ENCODE peak calls at places on chromosomes 4 and X, in eight cellular contexts. X is fibroblast of mammary gland, S is AG10803, Q is choroid plexus epithelial cell, J is nephron progenitor cell, H is suprapubic skin, V is bronchial epithelial cell, E is GM23338. T is an unnamed sample.

GRCh38 chrX:63809158-63809557 is 24.1 kb upstream of the ARHGEF9 start:
- DNase-seq in Q (no peak), X (no peak), H (no peak), V (no peak), E (no peak), J (no peak), S (no peak), T (no peak)

GRCh38 chr4:87882321-87882720 is 49.6 kb downstream of the MEPE start:
- DNase-seq in Q (peak; percentile 50), S (peak; percentile 12), V (no peak), H (no peak), X (peak; percentile 52), J (no peak), E (no peak), T (no peak)

GRCh38 chr4:167578906-167579305 is 344.6 kb upstream of the SPOCK3 start:
- DNase-seq in V (no peak), Q (no peak), S (no peak), H (no peak), X (peak; percentile 1), E (peak; percentile 37), J (no peak), T (no peak)

GRCh38 chr4:151324124-151324448 is 1.3 kb downstream of the SH3D19 start:
- DNase-seq in V (no peak), X (no peak), Q (no peak), E (no peak), J (no peak), S (no peak), H (no peak), T (no peak)

GRCh38 chr4:135277980-135278315 is 1076.4 kb upstream of the PABPC4L start:
- DNase-seq in J (no peak), X (no peak), S (no peak), V (no peak), Q (no peak), E (peak; percentile 31), H (no peak), T (no peak)

GRCh38 chr4:142386450-142386849 is 459.7 kb downstream of the INPP4B start:
- DNase-seq in V (no peak), E (no peak), H (no peak), J (no peak), Q (no peak), S (no peak), X (no peak), T (no peak)

GRCh38 chrX:154800508-154801207 is 4.6 kb downstream of the MPP1 start:
- DNase-seq in E (no peak), S (no peak), Q (no peak), J (no peak), H (no peak), X (no peak), V (no peak), T (no peak)

GRCh38 chr4:26185436-26185835 is 135.4 kb upstream of the RBPJ start:
- DNase-seq in E (no peak), Q (no peak), V (no peak), J (no peak), X (no peak), S (no peak), H (no peak), T (no peak)

GRCh38 chrX:87805829-87806490 is 288.4 kb downstream of the KLHL4 start:
- DNase-seq in V (no peak), X (peak; percentile 0), S (no peak), J (no peak), E (peak; percentile 8), Q (peak; percentile 19), H (no peak), T (no peak)

GRCh38 chr4:86026720-86027119 is 333.1 kb downstream of the MAPK10 start:
- DNase-seq in Q (no peak), V (no peak), E (no peak), X (no peak), H (no peak), S (no peak), J (no peak), T (no peak)

GRCh38 chrX:14440109-14440508 is 89.2 kb upstream of the GLRA2 start:
- DNase-seq in V (no peak), S (no peak), H (no peak), Q (no peak), J (no peak), X (no peak), E (no peak), T (no peak)

GRCh38 chrX:154349359-154349935 is 25.0 kb downstream of the FLNA start:
- DNase-seq in S (no peak), V (no peak), E (no peak), Q (no peak), J (no peak), H (no peak), X (no peak), T (no peak)

GRCh38 chr4:141686146-141686775 is 49.9 kb downstream of the IL15 start:
- DNase-seq in X (peak; percentile 90), E (no peak), Q (peak; percentile 60), H (no peak), V (peak; percentile 75), J (no peak), S (peak; percentile 15), T (no peak)

GRCh38 chr4:151797853-151798252 is 37.0 kb upstream of the GATB start:
- DNase-seq in V (no peak), J (no peak), Q (no peak), H (no peak), E (no peak), X (no peak), S (no peak), T (no peak)

GRCh38 chr4:150070464-150071170 is 7.6 kb upstream of the DCLK2 start:
- DNase-seq in V (no peak), E (no peak), H (no peak), Q (peak; percentile 43), X (peak; percentile 82), S (peak; percentile 43), J (no peak), T (no peak)

GRCh38 chr4:150069361-150069760 is 8.9 kb upstream of the DCLK2 start:
- DNase-seq in E (no peak), S (no peak), X (peak; percentile 33), J (no peak), V (no peak), Q (no peak), H (no peak), T (no peak)

GRCh38 chr4:150074064-150074463 is 4.2 kb upstream of the DCLK2 start:
- DNase-seq in V (no peak), Q (no peak), J (no peak), S (no peak), H (no peak), X (no peak), E (no peak), T (no peak)

GRCh38 chr4:150072471-150072870 is 5.8 kb upstream of the DCLK2 start:
- DNase-seq in V (no peak), E (no peak), X (no peak), S (no peak), Q (no peak), H (no peak), J (no peak), T (no peak)

DNA sequence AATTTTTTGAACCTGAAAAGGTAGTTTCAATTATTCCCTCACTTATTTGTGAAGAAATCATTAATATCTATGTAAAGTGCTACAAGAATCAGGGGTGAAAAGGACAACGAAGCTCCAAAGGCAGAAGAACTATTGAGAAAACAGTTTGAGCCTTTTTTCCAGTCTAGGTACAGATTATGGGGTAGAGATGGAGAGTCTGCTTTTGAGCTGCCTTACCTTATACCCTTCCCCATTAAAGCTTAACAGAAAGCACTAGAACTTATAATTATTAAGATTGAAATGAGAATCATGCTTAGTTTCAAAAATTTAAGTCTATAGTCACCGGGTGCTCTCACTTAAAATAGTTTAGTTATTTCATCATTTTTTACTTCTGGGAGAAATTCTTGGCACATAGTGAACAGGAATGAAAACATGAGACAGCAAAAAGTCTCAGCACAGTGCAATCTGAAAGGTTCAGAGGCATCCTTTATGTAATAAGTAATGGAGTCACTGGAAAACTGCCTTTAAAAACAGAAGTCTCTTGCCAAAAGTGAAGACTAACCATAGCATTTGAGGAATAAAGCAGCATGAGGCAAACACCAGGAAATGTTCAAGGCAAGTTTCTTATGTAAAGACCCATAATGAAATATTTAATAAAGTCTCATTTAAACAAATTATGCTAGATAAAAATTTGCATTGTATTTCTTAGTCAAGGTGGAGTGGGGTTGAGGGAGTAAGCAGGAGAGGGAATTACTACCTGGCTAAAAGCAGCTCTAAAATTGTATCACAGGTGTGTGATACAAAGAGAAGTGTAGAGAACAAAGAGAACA is 5.1 kb upstream of the DCLK2 start:
- DNase-seq in J (no peak), X (peak; percentile 96), S (peak; percentile 98), H (no peak), Q (peak; percentile 96), V (peak; percentile 38), E (no peak), T (no peak)
- TF ChIP-seq CTCF in J (no peak), X (no peak), S (no peak), H (no peak), Q (no peak), V (no peak), E (no peak), T (no peak)

GRCh38 chrX:149938427-149939270 is at the start of gene EOLA2:
- DNase-seq in V (peak; percentile 93), E (peak; percentile 92), X (peak; percentile 98), H (peak; percentile 97), S (peak; percentile 99), Q (peak; percentile 99), J (peak; percentile 88), T (peak; percentile 98)

GRCh38 chrX:149939271-149940014 is 1.2 kb upstream of the EOLA2 start:
- DNase-seq in X (peak; percentile 87), H (peak; percentile 96), J (peak; percentile 93), V (peak; percentile 69), Q (peak; percentile 95), E (peak; percentile 92), S (peak; percentile 91), T (peak; percentile 96)

GRCh38 chrX:149937881-149938426 is 337 bp downstream of the EOLA2 start:
- DNase-seq in S (no peak), Q (no peak), X (no peak), V (no peak), E (peak; percentile 20), J (peak; percentile 40), H (no peak), T (peak; percentile 74)

GRCh38 chrX:149940015-149940716 is 1.9 kb upstream of the EOLA2 start:
- DNase-seq in H (peak; percentile 95), E (peak; percentile 93), J (peak; percentile 88), V (peak; percentile 90), X (peak; percentile 97), Q (peak; percentile 99), S (peak; percentile 99), T (peak; percentile 97)
- TF ChIP-seq CTCF in H (peak; percentile 46), E (peak; percentile 14), J (no peak), V (no peak), X (peak; percentile 52), Q (peak; percentile 68), S (peak; percentile 60), T (no peak)

GRCh38 chr4:125741825-125742452 is 427.2 kb downstream of the FAT4 start:
- DNase-seq in X (peak; percentile 66), Q (peak; percentile 74), V (peak; percentile 55), S (peak; percentile 35), H (no peak), J (no peak), E (peak; percentile 51), T (no peak)
- TF ChIP-seq CTCF in X (peak; percentile 68), Q (peak; percentile 66), V (peak; percentile 46), S (peak; percentile 69), H (peak; percentile 31), J (peak; percentile 39), E (peak; percentile 84), T (peak; percentile 16)

GRCh38 chr4:4694296-4694772 is 152.5 kb upstream of the STX18 start:
- DNase-seq in Q (peak; percentile 33), H (no peak), J (no peak), S (peak; percentile 42), E (peak; percentile 69), V (no peak), X (peak; percentile 25), T (no peak)
- TF ChIP-seq CTCF in Q (peak; percentile 56), H (no peak), J (no peak), S (peak; percentile 52), E (peak; percentile 42), V (peak; percentile 14), X (peak; percentile 28), T (no peak)

GRCh38 chrX:112731793-112732192 is 52.1 kb upstream of the LHFPL1 start:
- DNase-seq in H (no peak), X (peak; percentile 10), V (no peak), S (peak; percentile 30), J (no peak), E (peak; percentile 32), Q (peak; percentile 12), T (no peak)
- TF ChIP-seq CTCF in H (no peak), X (peak; percentile 38), V (no peak), S (peak; percentile 48), J (peak; percentile 27), E (peak; percentile 46), Q (peak; percentile 23), T (no peak)

T was measured in coronary artery.